ENCODE peak calls at places on chromosome 2, in six cellular contexts. One of them, this sample, is unnamed.

GRCh38 chr2:95348609-95349567 is 51.7 kb downstream of the KCNIP3 start:
- DNase-seq in PC-3: no peak
- DNase-seq in psoas muscle: no peak
- DNase-seq in left ventricle myocardium inferior: peak
- DNase-seq in mammary epithelial cell: no peak
- DNase-seq in brain microvascular endothelial cell: no peak
- DNase-seq in this sample: peak

GRCh38 chr2:191783416-191783815 is 63.5 kb downstream of the CAVIN2 start:
- DNase-seq in PC-3: no peak
- DNase-seq in psoas muscle: no peak
- DNase-seq in left ventricle myocardium inferior: no peak
- DNase-seq in mammary epithelial cell: no peak
- DNase-seq in brain microvascular endothelial cell: no peak
- DNase-seq in this sample: no peak

GRCh38 chr2:150191349-150191748 is 296.1 kb downstream of the RND3 start:
- DNase-seq in PC-3: peak
- DNase-seq in psoas muscle: no peak
- DNase-seq in left ventricle myocardium inferior: no peak
- DNase-seq in mammary epithelial cell: peak
- DNase-seq in brain microvascular endothelial cell: peak
- DNase-seq in this sample: no peak

GRCh38 chr2:219727771-219728429 is 100.5 kb downstream of the SLC4A3 start:
- DNase-seq in PC-3: no peak
- DNase-seq in psoas muscle: no peak
- DNase-seq in left ventricle myocardium inferior: no peak
- DNase-seq in mammary epithelial cell: no peak
- DNase-seq in brain microvascular endothelial cell: no peak
- DNase-seq in this sample: no peak

GRCh38 chr2:15561574-15562344 is 625 bp upstream of the NBAS start:
- DNase-seq in PC-3: peak
- DNase-seq in psoas muscle: no peak
- DNase-seq in left ventricle myocardium inferior: no peak
- DNase-seq in mammary epithelial cell: peak
- DNase-seq in brain microvascular endothelial cell: peak
- DNase-seq in this sample: no peak

GRCh38 chr2:232230557-232230956 is 148.0 kb upstream of the ALPP start:
- DNase-seq in PC-3: peak
- DNase-seq in psoas muscle: no peak
- DNase-seq in left ventricle myocardium inferior: no peak
- DNase-seq in mammary epithelial cell: no peak
- DNase-seq in brain microvascular endothelial cell: no peak
- DNase-seq in this sample: no peak

GRCh38 chr2:205197468-205198129 is 484.7 kb upstream of the NRP2 start:
- DNase-seq in PC-3: no peak
- DNase-seq in psoas muscle: no peak
- DNase-seq in left ventricle myocardium inferior: no peak
- DNase-seq in mammary epithelial cell: no peak
- DNase-seq in brain microvascular endothelial cell: no peak
- DNase-seq in this sample: no peak

GRCh38 chr2:234666911-234667310 is 170.0 kb upstream of the ARL4C start:
- DNase-seq in PC-3: no peak
- DNase-seq in psoas muscle: no peak
- DNase-seq in left ventricle myocardium inferior: no peak
- DNase-seq in mammary epithelial cell: no peak
- DNase-seq in brain microvascular endothelial cell: no peak
- DNase-seq in this sample: no peak

GRCh38 chr2:21379140-21379539 is 255.4 kb downstream of the TDRD15 start:
- DNase-seq in PC-3: no peak
- DNase-seq in psoas muscle: no peak
- DNase-seq in left ventricle myocardium inferior: no peak
- DNase-seq in mammary epithelial cell: no peak
- DNase-seq in brain microvascular endothelial cell: no peak
- DNase-seq in this sample: no peak

DNA sequence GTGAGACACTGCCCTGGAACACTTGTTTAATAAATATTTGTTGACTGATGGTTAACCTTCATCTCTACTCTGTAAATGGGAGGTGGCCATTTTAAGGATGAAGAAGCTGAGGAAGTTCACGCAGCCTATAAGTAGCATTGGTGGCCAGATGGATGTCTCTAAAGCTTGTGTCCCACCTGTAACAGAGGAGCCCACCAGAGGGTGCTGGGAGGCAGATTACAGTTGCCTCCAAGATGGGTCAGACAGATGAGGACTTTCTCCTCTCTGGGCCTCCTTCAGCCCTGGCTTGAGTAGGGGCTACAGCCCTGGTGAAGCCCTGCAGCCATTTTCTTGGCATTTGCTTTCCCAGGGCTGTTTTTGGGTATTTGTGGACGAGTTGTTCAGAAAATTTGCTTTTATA is 45.0 kb upstream of the MCFD2 start:
- DNase-seq in PC-3: no peak
- DNase-seq in psoas muscle: no peak
- DNase-seq in left ventricle myocardium inferior: no peak
- DNase-seq in mammary epithelial cell: no peak
- DNase-seq in brain microvascular endothelial cell: no peak
- DNase-seq in this sample: no peak
- H3K27ac ChIP-seq in PC-3: no peak
- H3K27ac ChIP-seq in psoas muscle: no peak
- H3K27ac ChIP-seq in left ventricle myocardium inferior: no peak
- H3K27ac ChIP-seq in mammary epithelial cell: no peak
- H3K27ac ChIP-seq in brain microvascular endothelial cell: no peak
- H3K27ac ChIP-seq in this sample: no peak

GRCh38 chr2:105327690-105328089 is 1.8 kb downstream of the TGFBRAP1 start:
- DNase-seq in PC-3: peak
- DNase-seq in psoas muscle: no peak
- DNase-seq in left ventricle myocardium inferior: no peak
- DNase-seq in mammary epithelial cell: no peak
- DNase-seq in brain microvascular endothelial cell: no peak
- DNase-seq in this sample: no peak
- H3K27ac ChIP-seq in PC-3: no peak
- H3K27ac ChIP-seq in psoas muscle: peak
- H3K27ac ChIP-seq in left ventricle myocardium inferior: no peak
- H3K27ac ChIP-seq in mammary epithelial cell: peak
- H3K27ac ChIP-seq in brain microvascular endothelial cell: no peak
- H3K27ac ChIP-seq in this sample: peak

GRCh38 chr2:127657232-127657595 is 11.3 kb downstream of the GPR17 start:
- DNase-seq in PC-3: no peak
- DNase-seq in psoas muscle: peak
- DNase-seq in left ventricle myocardium inferior: peak
- DNase-seq in mammary epithelial cell: no peak
- DNase-seq in brain microvascular endothelial cell: no peak
- DNase-seq in this sample: peak

GRCh38 chr2:127658146-127658545 is 12.2 kb downstream of the GPR17 start:
- DNase-seq in PC-3: no peak
- DNase-seq in psoas muscle: peak
- DNase-seq in left ventricle myocardium inferior: no peak
- DNase-seq in mammary epithelial cell: no peak
- DNase-seq in brain microvascular endothelial cell: no peak
- DNase-seq in this sample: no peak

GRCh38 chr2:127654838-127655175 is 8.9 kb downstream of the GPR17 start:
- DNase-seq in PC-3: no peak
- DNase-seq in psoas muscle: peak
- DNase-seq in left ventricle myocardium inferior: peak
- DNase-seq in mammary epithelial cell: no peak
- DNase-seq in brain microvascular endothelial cell: no peak
- DNase-seq in this sample: no peak

GRCh38 chr2:127655209-127656073 is 9.5 kb downstream of the GPR17 start:
- DNase-seq in PC-3: no peak
- DNase-seq in psoas muscle: peak
- DNase-seq in left ventricle myocardium inferior: peak
- DNase-seq in mammary epithelial cell: no peak
- DNase-seq in brain microvascular endothelial cell: no peak
- DNase-seq in this sample: peak

GRCh38 chr2:127656569-127657231 is 10.7 kb downstream of the GPR17 start:
- DNase-seq in PC-3: no peak
- DNase-seq in psoas muscle: peak
- DNase-seq in left ventricle myocardium inferior: peak
- DNase-seq in mammary epithelial cell: no peak
- DNase-seq in brain microvascular endothelial cell: no peak
- DNase-seq in this sample: no peak
- H3K27ac ChIP-seq in PC-3: no peak
- H3K27ac ChIP-seq in psoas muscle: no peak
- H3K27ac ChIP-seq in left ventricle myocardium inferior: peak
- H3K27ac ChIP-seq in mammary epithelial cell: no peak
- H3K27ac ChIP-seq in brain microvascular endothelial cell: no peak
- H3K27ac ChIP-seq in this sample: peak

GRCh38 chr2:66536290-66536673 is 101.4 kb downstream of the MEIS1 start:
- DNase-seq in PC-3: no peak
- DNase-seq in psoas muscle: no peak
- DNase-seq in left ventricle myocardium inferior: no peak
- DNase-seq in mammary epithelial cell: no peak
- DNase-seq in brain microvascular endothelial cell: no peak
- DNase-seq in this sample: no peak

GRCh38 chr2:66535574-66536289 is 100.8 kb downstream of the MEIS1 start:
- DNase-seq in PC-3: no peak
- DNase-seq in psoas muscle: no peak
- DNase-seq in left ventricle myocardium inferior: no peak
- DNase-seq in mammary epithelial cell: no peak
- DNase-seq in brain microvascular endothelial cell: no peak
- DNase-seq in this sample: no peak

GRCh38 chr2:66534461-66534860 is 99.5 kb downstream of the MEIS1 start:
- DNase-seq in PC-3: no peak
- DNase-seq in psoas muscle: no peak
- DNase-seq in left ventricle myocardium inferior: no peak
- DNase-seq in mammary epithelial cell: no peak
- DNase-seq in brain microvascular endothelial cell: no peak
- DNase-seq in this sample: no peak

GRCh38 chr2:66531156-66531555 is 96.2 kb downstream of the MEIS1 start:
- DNase-seq in PC-3: peak
- DNase-seq in psoas muscle: no peak
- DNase-seq in left ventricle myocardium inferior: no peak
- DNase-seq in mammary epithelial cell: no peak
- DNase-seq in brain microvascular endothelial cell: no peak
- DNase-seq in this sample: no peak

GRCh38 chr2:66532972-66533868 is 98.3 kb downstream of the MEIS1 start:
- DNase-seq in PC-3: no peak
- DNase-seq in psoas muscle: no peak
- DNase-seq in left ventricle myocardium inferior: no peak
- DNase-seq in mammary epithelial cell: no peak
- DNase-seq in brain microvascular endothelial cell: no peak
- DNase-seq in this sample: no peak
- H3K27ac ChIP-seq in PC-3: no peak
- H3K27ac ChIP-seq in psoas muscle: no peak
- H3K27ac ChIP-seq in left ventricle myocardium inferior: peak
- H3K27ac ChIP-seq in mammary epithelial cell: no peak
- H3K27ac ChIP-seq in brain microvascular endothelial cell: no peak
- H3K27ac ChIP-seq in this sample: no peak

DNA sequence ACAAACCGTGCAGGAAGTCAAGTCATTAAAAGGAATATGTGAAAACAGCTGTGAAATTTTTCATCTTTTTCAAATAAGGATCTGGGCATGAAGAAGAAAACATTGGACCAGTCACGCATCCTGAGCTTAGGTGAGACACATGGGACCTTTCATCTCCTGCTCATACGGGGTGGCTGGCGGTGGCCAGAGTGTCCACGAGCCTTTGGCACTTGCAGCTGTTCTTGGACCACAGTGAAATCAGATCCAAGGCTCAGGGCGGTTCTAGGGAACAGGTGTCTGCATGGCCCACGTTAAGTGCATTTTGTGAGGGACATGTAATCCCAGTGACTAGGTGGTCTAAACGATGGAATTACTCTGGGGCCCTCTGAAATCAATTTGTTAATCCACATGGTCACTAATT is 212.7 kb upstream of the COPS8 start:
- DNase-seq in PC-3: no peak
- DNase-seq in psoas muscle: no peak
- DNase-seq in left ventricle myocardium inferior: no peak
- DNase-seq in mammary epithelial cell: no peak
- DNase-seq in brain microvascular endothelial cell: no peak
- DNase-seq in this sample: no peak
- H3K27ac ChIP-seq in PC-3: peak
- H3K27ac ChIP-seq in psoas muscle: no peak
- H3K27ac ChIP-seq in left ventricle myocardium inferior: no peak
- H3K27ac ChIP-seq in mammary epithelial cell: no peak
- H3K27ac ChIP-seq in brain microvascular endothelial cell: no peak
- H3K27ac ChIP-seq in this sample: no peak

DNA sequence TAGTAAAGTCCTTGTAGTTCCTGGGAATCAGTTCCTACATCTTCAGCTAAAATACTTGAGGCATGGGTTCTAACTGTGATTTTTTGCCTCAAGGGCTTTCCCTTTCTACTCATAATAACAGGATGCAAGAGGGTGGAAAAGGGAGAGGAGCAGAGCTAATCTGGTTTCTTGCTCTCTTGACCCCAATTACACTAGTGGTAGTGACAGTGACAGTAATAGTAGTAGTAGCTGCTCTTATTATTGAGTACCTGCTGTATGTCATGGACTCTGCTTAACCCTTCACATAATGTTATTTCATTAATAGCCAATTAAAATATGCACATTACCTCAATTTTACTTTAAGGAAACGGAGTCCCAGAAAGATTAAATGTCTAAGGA is 214.8 kb upstream of the HNRNPA3 start:
- DNase-seq in PC-3: no peak
- DNase-seq in psoas muscle: no peak
- DNase-seq in left ventricle myocardium inferior: no peak
- DNase-seq in mammary epithelial cell: no peak
- DNase-seq in brain microvascular endothelial cell: no peak
- DNase-seq in this sample: no peak
- H3K27ac ChIP-seq in PC-3: no peak
- H3K27ac ChIP-seq in psoas muscle: no peak
- H3K27ac ChIP-seq in left ventricle myocardium inferior: no peak
- H3K27ac ChIP-seq in mammary epithelial cell: no peak
- H3K27ac ChIP-seq in brain microvascular endothelial cell: no peak
- H3K27ac ChIP-seq in this sample: no peak

GRCh38 chr2:60313470-60314172 is 239.8 kb downstream of the BCL11A start:
- DNase-seq in PC-3: no peak
- DNase-seq in psoas muscle: no peak
- DNase-seq in left ventricle myocardium inferior: no peak
- DNase-seq in mammary epithelial cell: no peak
- DNase-seq in brain microvascular endothelial cell: no peak
- DNase-seq in this sample: no peak
- H3K27ac ChIP-seq in PC-3: no peak
- H3K27ac ChIP-seq in psoas muscle: no peak
- H3K27ac ChIP-seq in left ventricle myocardium inferior: no peak
- H3K27ac ChIP-seq in mammary epithelial cell: no peak
- H3K27ac ChIP-seq in brain microvascular endothelial cell: no peak
- H3K27ac ChIP-seq in this sample: no peak

This sample was measured in left lung.